ENCODE peak calls at places on chromosomes 3 and 15, in ten cellular contexts. W is cardiac muscle cell; F is tibial artery; Q is HS-5; R is AG08396; X is T1000; Z is NCI-H69; I is natural killer cell treated with Interleukin-12 subunit alpha and Interleukin-12 subunit beta and Interleukin-15 and Interleukin-18, amount 100 ng/mL, for 72 hours; C is fibroblast of the aortic adventitia; G is Peyer's patch. N is an unnamed sample.

GRCh38 chr3:78765671-78766485 is 1001.9 kb downstream of the ROBO1 start:
- DNase-seq in W (no peak), F (no peak), Q (no peak), R (no peak), X (no peak), Z (peak), I (no peak), C (no peak), G (no peak), N (no peak)

GRCh38 chr15:69629631-69630161 is 177.1 kb downstream of the RPLP1 start:
- DNase-seq in W (no peak), F (no peak), Q (no peak), R (no peak), X (no peak), Z (no peak), I (no peak), C (no peak), G (peak), N (no peak)

GRCh38 chr3:112489674-112490479 is 9.4 kb downstream of the BTLA start:
- DNase-seq in W (no peak), F (no peak), Q (no peak), R (no peak), X (no peak), Z (no peak), I (no peak), C (no peak), G (no peak), N (no peak)

GRCh38 chr3:13378155-13378554 is 42.0 kb downstream of the NUP210 start:
- DNase-seq in W (peak), F (no peak), Q (no peak), R (no peak), X (no peak), Z (no peak), I (no peak), C (no peak), G (no peak), N (peak)

GRCh38 chr15:81160312-81161214 is 26.5 kb downstream of the CFAP161 start:
- DNase-seq in W (peak), F (peak), Q (peak), R (peak), X (no peak), Z (peak), I (no peak), C (peak), G (no peak), N (peak)

GRCh38 chr15:68192804-68193521 is 12.2 kb downstream of the CALML4 start:
- DNase-seq in W (no peak), F (no peak), Q (no peak), R (no peak), X (no peak), Z (no peak), I (no peak), C (no peak), G (no peak), N (no peak)

GRCh38 chr15:50232791-50233190 is 32.7 kb downstream of the HDC start:
- DNase-seq in W (no peak), F (no peak), Q (no peak), R (no peak), X (no peak), Z (peak), I (no peak), C (no peak), G (no peak), N (no peak)

GRCh38 chr3:127171721-127172120 is 21.2 kb upstream of the PRR23E start:
- DNase-seq in W (no peak), F (peak), Q (no peak), R (no peak), X (no peak), Z (no peak), I (no peak), C (no peak), G (peak), N (no peak)

GRCh38 chr3:10194328-10195071 is 29.8 kb downstream of the IRAK2 start:
- DNase-seq in W (no peak), F (peak), Q (no peak), R (no peak), X (no peak), Z (peak), I (peak), C (peak), G (peak), N (no peak)

GRCh38 chr15:88264622-88265021 is 8.1 kb upstream of the NTRK3 start:
- DNase-seq in W (no peak), F (no peak), Q (no peak), R (no peak), X (no peak), Z (no peak), I (no peak), C (no peak), G (no peak), N (no peak)

GRCh38 chr3:153768559-153769469 is 352.4 kb upstream of the ARHGEF26 start:
- DNase-seq in W (peak), F (no peak), Q (peak), R (peak), X (peak), Z (peak), I (no peak), C (peak), G (no peak), N (peak)

GRCh38 chr3:185781759-185782158 is 43.1 kb downstream of the IGF2BP2 start:
- DNase-seq in W (peak), F (no peak), Q (peak), R (peak), X (no peak), Z (no peak), I (no peak), C (peak), G (no peak), N (peak)

GRCh38 chr15:59199775-59200465 is 6.7 kb upstream of the LDHAL6B start:
- DNase-seq in W (peak), F (no peak), Q (peak), R (peak), X (peak), Z (no peak), I (no peak), C (peak), G (no peak), N (peak)

GRCh38 chr3:86815880-86816279 is 175.1 kb downstream of the VGLL3 start:
- DNase-seq in W (no peak), F (no peak), Q (no peak), R (no peak), X (no peak), Z (no peak), I (no peak), C (no peak), G (no peak), N (no peak)

GRCh38 chr15:92981333-92981732 is 81.2 kb downstream of the CHD2 start:
- DNase-seq in W (no peak), F (no peak), Q (no peak), R (no peak), X (no peak), Z (no peak), I (no peak), C (no peak), G (no peak), N (no peak)

GRCh38 chr3:173411288-173412064 is 13.9 kb downstream of the NLGN1 start:
- DNase-seq in W (peak), F (no peak), Q (no peak), R (peak), X (no peak), Z (peak), I (no peak), C (peak), G (no peak), N (peak)

GRCh38 chr3:118425272-118425837 is 609.3 kb downstream of the IGSF11 start:
- DNase-seq in W (no peak), F (no peak), Q (peak), R (no peak), X (no peak), Z (no peak), I (no peak), C (no peak), G (no peak), N (no peak)

GRCh38 chr3:178795349-178795748 is 259.1 kb downstream of the KCNMB2 start:
- DNase-seq in W (no peak), F (no peak), Q (no peak), R (no peak), X (no peak), Z (peak), I (no peak), C (no peak), G (no peak), N (no peak)

GRCh38 chr3:12193485-12194165 is 34.9 kb upstream of the TIMP4 start:
- DNase-seq in W (peak), F (peak), Q (peak), R (peak), X (peak), Z (no peak), I (no peak), C (peak), G (no peak), N (peak)

GRCh38 chr3:110344897-110345767 is 726.5 kb upstream of the NECTIN3 start:
- DNase-seq in W (peak), F (no peak), Q (no peak), R (no peak), X (no peak), Z (no peak), I (no peak), C (peak), G (no peak), N (peak)

GRCh38 chr3:59473580-59473979 is 423.8 kb upstream of the CFAP20DC start:
- DNase-seq in W (peak), F (no peak), Q (no peak), R (no peak), X (no peak), Z (no peak), I (no peak), C (no peak), G (no peak), N (no peak)

GRCh38 chr3:56928379-56929068 is 126.8 kb upstream of the ARHGEF3 start:
- DNase-seq in W (peak), F (no peak), Q (peak), R (no peak), X (no peak), Z (no peak), I (no peak), C (peak), G (peak), N (peak)

GRCh38 chr15:30072630-30073029 is 10.1 kb upstream of the GOLGA8J start:
- DNase-seq in W (no peak), F (no peak), Q (no peak), R (no peak), X (no peak), Z (no peak), I (no peak), C (no peak), G (no peak), N (no peak)

GRCh38 chr15:81939604-81940440 is 106.0 kb downstream of the MEX3B start:
- DNase-seq in W (peak), F (no peak), Q (no peak), R (peak), X (no peak), Z (no peak), I (no peak), C (peak), G (no peak), N (peak)

GRCh38 chr3:47867451-47868017 is 64.6 kb downstream of the DHX30 start:
- DNase-seq in W (no peak), F (no peak), Q (no peak), R (no peak), X (no peak), Z (no peak), I (no peak), C (no peak), G (no peak), N (no peak)

GRCh38 chr15:40240619-40241304 is 1.9 kb downstream of the PAK6 start:
- DNase-seq in W (no peak), F (no peak), Q (no peak), R (no peak), X (no peak), Z (no peak), I (no peak), C (no peak), G (peak), N (no peak)

N was measured in cardiac fibroblast.